ENCODE peak calls at places on chromosomes 11 and 22, in nine cellular contexts. R is fibroblast of pulmonary artery; P is natural killer cell; N is GM23338; Q is effector CD8-positive, alpha-beta T cell; D is T-helper 2 cell; Y is RPMI7951; U is NCI-H2081; B is lower leg skin. I is an unnamed sample.

GRCh38 chr11:71453021-71453910 is at the start of gene NADSYN1:
- DNase-seq in P (peak; percentile 92), R (peak; percentile 94), B (peak; percentile 99), Y (peak; percentile 89), D (peak; percentile 94), U (peak; percentile 92), Q (peak; percentile 92), N (peak; percentile 98), I (peak; percentile 97)

GRCh38 chr22:27668828-27669797 is 132.4 kb downstream of the MN1 start:
- DNase-seq in N (peak; percentile 7), B (no peak), U (no peak), Y (peak; percentile 95), R (peak; percentile 71), Q (no peak), D (no peak), P (no peak), I (peak; percentile 23)

GRCh38 chr22:39920134-39920743 is 19.4 kb downstream of the GRAP2 start:
- DNase-seq in Y (no peak), R (no peak), Q (no peak), N (no peak), B (no peak), P (no peak), D (no peak), U (no peak), I (no peak)

GRCh38 chr22:28015056-28015445 is 96.0 kb upstream of the PITPNB start:
- DNase-seq in B (peak; percentile 81), N (no peak), R (no peak), Q (no peak), U (peak; percentile 12), P (no peak), Y (no peak), D (no peak), I (peak; percentile 20)

GRCh38 chr22:19241593-19241906 is 50.0 kb downstream of the CLTCL1 start:
- DNase-seq in Y (no peak), Q (no peak), B (no peak), N (no peak), P (no peak), U (no peak), R (no peak), D (no peak), I (no peak)

GRCh38 chr11:66443602-66444001 is 5.0 kb upstream of the MRPL11 start:
- DNase-seq in B (no peak), Y (peak; percentile 85), P (no peak), U (no peak), D (no peak), Q (no peak), R (peak; percentile 68), N (no peak), I (no peak)

GRCh38 chr22:24834845-24835570 is 29.0 kb downstream of the SGSM1 start:
- DNase-seq in P (no peak), B (no peak), R (peak; percentile 22), N (peak; percentile 85), Q (no peak), U (peak; percentile 7), Y (no peak), D (no peak), I (no peak)

GRCh38 chr11:6531267-6531752 is 34.2 kb downstream of the DNHD1 start:
- DNase-seq in R (peak; percentile 70), P (no peak), B (no peak), Y (peak; percentile 39), U (peak; percentile 13), N (peak; percentile 68), D (no peak), Q (no peak), I (no peak)

GRCh38 chr11:11640996-11641395 is 19.2 kb upstream of the GALNT18 start:
- DNase-seq in D (no peak), Y (no peak), P (no peak), Q (no peak), B (no peak), U (no peak), R (no peak), N (no peak), I (no peak)

I was measured in uterus.